ENCODE peak calls at places on chromosomes 4 and X, in four cellular contexts. X is GM12865, C is ureter, O is occipital lobe. A is an unnamed sample.

GRCh38 chrX:15240414-15240813 is 29.5 kb downstream of the ASB9 start:
- DNase-seq in X (no peak), C (no peak), O (no peak), A (no peak)

GRCh38 chr4:164193676-164194075 is 560.3 kb upstream of the SMIM31 start:
- DNase-seq in X (no peak), C (no peak), O (no peak), A (no peak)

GRCh38 chrX:130778773-130779172 is 124.2 kb downstream of the ENOX2 start:
- DNase-seq in X (no peak), C (no peak), O (no peak), A (no peak)

GRCh38 chr4:167897116-167897515 is 195.2 kb upstream of the ANXA10 start:
- DNase-seq in X (peak; percentile 7), C (peak; percentile 78), O (no peak), A (no peak)

GRCh38 chrX:88746925-88747324 is at the start of gene CPXCR1:
- DNase-seq in X (no peak), C (no peak), O (no peak), A (no peak)

GRCh38 chrX:133709486-133709885 is 275.9 kb downstream of the GPC3 start:
- DNase-seq in X (no peak), C (no peak), O (no peak), A (no peak)

GRCh38 chr4:122003335-122003734 is 51.5 kb upstream of the TRPC3 start:
- DNase-seq in X (peak; percentile 73), C (no peak), O (no peak), A (no peak)

GRCh38 chr4:126242679-126243390 is 928.1 kb downstream of the FAT4 start:
- DNase-seq in X (no peak), C (no peak), O (no peak), A (no peak)

GRCh38 chrX:142428916-142429315 is 223.8 kb upstream of the MAGEC2 start:
- DNase-seq in X (no peak), C (no peak), O (no peak), A (no peak)

GRCh38 chr4:41361831-41362646 is 105.3 kb downstream of the UCHL1 start:
- DNase-seq in X (no peak), C (no peak), O (no peak), A (no peak)

GRCh38 chrX:55135171-55135570 is 46.4 kb downstream of the PAGE2 start:
- DNase-seq in X (peak; percentile 8), C (peak; percentile 45), O (peak; percentile 31), A (no peak)

GRCh38 chrX:56800801-56801200 is 71.8 kb downstream of the NBDY start:
- DNase-seq in X (peak; percentile 76), C (no peak), O (no peak), A (no peak)

GRCh38 chr4:8419222-8420041 is 21.1 kb downstream of the ACOX3 start:
- DNase-seq in X (peak; percentile 71), C (no peak), O (no peak), A (no peak)

GRCh38 chr4:40316333-40316781 is 18.8 kb upstream of the CHRNA9 start:
- DNase-seq in X (peak; percentile 70), C (no peak), O (no peak), A (no peak)

GRCh38 chr4:8176547-8177399 is 18.2 kb upstream of the ABLIM2 start:
- DNase-seq in X (peak; percentile 72), C (no peak), O (no peak), A (no peak)

GRCh38 chr4:177480796-177481195 is 38.6 kb upstream of the AGA start:
- DNase-seq in X (no peak), C (no peak), O (no peak), A (no peak)

GRCh38 chrX:15946783-15947550 is 92.4 kb upstream of the AP1S2 start:
- DNase-seq in X (no peak), C (no peak), O (no peak), A (no peak)

GRCh38 chr4:28073860-28074555 is 1213.4 kb downstream of the STIM2 start:
- DNase-seq in X (no peak), C (no peak), O (no peak), A (no peak)

GRCh38 chr4:121711263-121712000 is 14.7 kb upstream of the ANXA5 start:
- DNase-seq in X (peak; percentile 55), C (peak; percentile 74), O (peak; percentile 82), A (no peak)

GRCh38 chr4:102263024-102263787 is 82.1 kb downstream of the SLC39A8 start:
- DNase-seq in X (peak; percentile 48), C (no peak), O (no peak), A (no peak)

GRCh38 chr4:26406346-26406975 is 83.8 kb downstream of the CCKAR start:
- DNase-seq in X (peak; percentile 5), C (no peak), O (no peak), A (no peak)

GRCh38 chr4:132218406-132218805 is 930.7 kb upstream of the PCDH10 start:
- DNase-seq in X (no peak), C (no peak), O (no peak), A (no peak)

GRCh38 chr4:22338806-22339205 is 177.1 kb downstream of the ADGRA3 start:
- DNase-seq in X (no peak), C (no peak), O (no peak), A (no peak)

GRCh38 chrX:54825716-54826428 is 18.3 kb downstream of the MAGED2 start:
- DNase-seq in X (no peak), C (no peak), O (no peak), A (no peak)

GRCh38 chr4:117641519-117641918 is 392.8 kb upstream of the NDST3 start:
- DNase-seq in X (no peak), C (no peak), O (no peak), A (no peak)

GRCh38 chr4:128517096-128517738 is 229.6 kb upstream of the PGRMC2 start:
- DNase-seq in X (no peak), C (no peak), O (no peak), A (no peak)

GRCh38 chrX:110924871-110925270 is 129.3 kb upstream of the CHRDL1 start:
- DNase-seq in X (no peak), C (no peak), O (no peak), A (no peak)

GRCh38 chrX:150060406-150060805 is 122.1 kb upstream of the EOLA2 start:
- DNase-seq in X (no peak), C (no peak), O (no peak), A (no peak)

GRCh38 chrX:78035061-78035460 is 65.6 kb upstream of the PGAM4 start:
- DNase-seq in X (no peak), C (no peak), O (no peak), A (no peak)

GRCh38 chr4:16050669-16051068 is 33.2 kb downstream of the PROM1 start:
- DNase-seq in X (no peak), C (no peak), O (no peak), A (no peak)

GRCh38 chr4:106893903-106894302 is 142.2 kb downstream of the DKK2 start:
- DNase-seq in X (no peak), C (no peak), O (no peak), A (no peak)

GRCh38 chrX:121869876-121870477 is 822.6 kb downstream of the GLUD2 start:
- DNase-seq in X (no peak), C (no peak), O (no peak), A (no peak)

GRCh38 chr4:2789351-2789750 is 3.5 kb upstream of the SH3BP2 start:
- DNase-seq in X (no peak), C (no peak), O (no peak), A (no peak)

GRCh38 chrX:110145305-110145704 is 142.4 kb downstream of the TMEM164 start:
- DNase-seq in X (no peak), C (no peak), O (no peak), A (no peak)

GRCh38 chr4:107094332-107094731 is 58.2 kb upstream of the DKK2 start:
- DNase-seq in X (peak; percentile 36), C (no peak), O (no peak), A (no peak)

A was measured in frontal cortex.